ENCODE peak calls at places on chromosome 12, in eight cellular contexts. F is activated T-cell treated with anti-CD3 and anti-CD28 coated beads for 4 hours; B is neural crest cell; S is mesendoderm; Q is stimulated activated CD8-positive, alpha-beta memory T cell treated with anti-CD3 and anti-CD28 coated beads, Interleukin-4, amount 100 ng/mL, for 4 hours; U is RKO; G is naive thymus-derived CD8-positive, alpha-beta T cell; L is stimulated activated CD4-positive, alpha-beta T cell treated with anti-CD3 and anti-CD28 coated beads, Interleukin-2, amount 100 ng/mL, for 24 hours. P is an unnamed sample.

GRCh38 chr12:127485528-127485927 is 781.4 kb upstream of the TMEM132C start:
- DNase-seq in B (no peak), F (no peak), Q (no peak), U (peak), S (peak), L (peak), G (no peak), P (peak)

GRCh38 chr12:87967871-87968270 is 61.3 kb downstream of the C12orf50 start:
- DNase-seq in L (no peak), F (no peak), U (peak), S (no peak), Q (no peak), G (no peak), B (no peak), P (no peak)

GRCh38 chr12:22627351-22627750 is 2.4 kb downstream of the ETNK1 start:
- DNase-seq in G (no peak), F (no peak), S (no peak), L (no peak), Q (no peak), U (peak), B (no peak), P (no peak)

GRCh38 chr12:73514672-73515071 is 1023.0 kb upstream of the ATXN7L3B start:
- DNase-seq in F (no peak), U (no peak), G (no peak), S (peak), L (no peak), B (no peak), Q (no peak), P (no peak)

GRCh38 chr12:101857043-101857558 is 20.3 kb upstream of the DRAM1 start:
- DNase-seq in L (no peak), Q (no peak), B (no peak), S (no peak), G (no peak), F (no peak), U (peak), P (no peak)

GRCh38 chr12:99670635-99671034 is 23.1 kb downstream of the GARIN6 start:
- DNase-seq in Q (no peak), L (no peak), S (peak), F (no peak), U (peak), B (no peak), G (no peak), P (no peak)

GRCh38 chr12:52496054-52496453 is 3.0 kb upstream of the KRT6A start:
- DNase-seq in Q (no peak), S (no peak), L (no peak), U (no peak), F (no peak), B (no peak), G (no peak), P (peak)

GRCh38 chr12:30533518-30533917 is 162.2 kb downstream of the IPO8 start:
- DNase-seq in S (no peak), Q (no peak), U (no peak), F (no peak), L (no peak), G (no peak), B (no peak), P (no peak)

GRCh38 chr12:99914206-99914605 is 70.5 kb downstream of the ANKS1B start:
- DNase-seq in B (no peak), U (no peak), F (no peak), Q (no peak), S (peak), L (no peak), G (no peak), P (no peak)

GRCh38 chr12:25997401-25997973 is 39.0 kb downstream of the RASSF8 start:
- DNase-seq in F (no peak), S (peak), B (no peak), U (peak), Q (no peak), G (no peak), L (no peak), P (peak)

GRCh38 chr12:10661338-10661737 is 12.5 kb downstream of the STYK1 start:
- DNase-seq in L (no peak), G (no peak), F (no peak), B (no peak), S (no peak), U (peak), Q (no peak), P (no peak)

GRCh38 chr12:26383041-26383440 is 187.7 kb downstream of the SSPN start:
- DNase-seq in U (no peak), G (no peak), F (no peak), B (no peak), Q (no peak), L (no peak), S (no peak), P (no peak)

GRCh38 chr12:56677680-56678079 is 10.4 kb downstream of the PTGES3 start:
- DNase-seq in B (no peak), S (no peak), Q (no peak), U (no peak), L (no peak), G (no peak), F (no peak), P (no peak)

GRCh38 chr12:39824505-39825198 is 205.0 kb upstream of the ABCD2 start:
- DNase-seq in B (no peak), G (no peak), U (no peak), L (no peak), Q (no peak), S (peak), F (no peak), P (no peak)

GRCh38 chr12:114935658-114936057 is 251.7 kb upstream of the TBX3 start:
- DNase-seq in S (no peak), L (no peak), G (no peak), B (no peak), F (no peak), Q (no peak), U (no peak), P (peak)

GRCh38 chr12:115710104-115710564 is 567.4 kb downstream of the MED13L start:
- DNase-seq in F (no peak), S (peak), G (no peak), B (no peak), Q (no peak), L (no peak), U (peak), P (no peak)

GRCh38 chr12:22544038-22544979 is at the start of gene C2CD5:
- DNase-seq in L (peak), B (peak), S (peak), F (peak), U (peak), Q (peak), G (peak), P (peak)

GRCh38 chr12:28132398-28132797 is 57.9 kb upstream of the CCDC91 start:
- DNase-seq in L (no peak), G (no peak), U (no peak), F (no peak), S (no peak), Q (no peak), B (no peak), P (no peak)

GRCh38 chr12:26434299-26434915 is 239.0 kb downstream of the SSPN start:
- DNase-seq in F (no peak), L (no peak), S (peak), Q (no peak), U (peak), G (no peak), B (no peak), P (peak)

GRCh38 chr12:6647083-6647604 is at the start of gene ACRBP:
- DNase-seq in U (no peak), S (peak), G (no peak), B (peak), F (no peak), Q (no peak), L (peak), P (peak)

GRCh38 chr12:60205500-60205899 is 609.7 kb downstream of the SLC16A7 start:
- DNase-seq in Q (no peak), B (no peak), S (peak), F (no peak), L (no peak), G (no peak), U (peak), P (no peak)

GRCh38 chr12:27864521-27864920 is 84.5 kb upstream of the MANSC4 start:
- DNase-seq in F (no peak), G (no peak), B (no peak), S (no peak), L (no peak), Q (no peak), U (no peak), P (no peak)

GRCh38 chr12:125057708-125058107 is 7.5 kb upstream of the AACS start:
- DNase-seq in F (no peak), S (no peak), U (no peak), L (no peak), Q (no peak), G (no peak), B (no peak), P (no peak)

P was measured in SW480.